ENCODE peak calls at places on chromosome 17, in four cellular contexts. V, C, K and O are unnamed samples.

GRCh38 chr17:43360739-43361498 is 37.9 kb upstream of the ARL4D start:
- DNase-seq in V (peak; percentile 100), C (peak; percentile 98), K (peak; percentile 88), O (peak; percentile 100)

GRCh38 chr17:80585880-80586279 is 41.2 kb downstream of the RPTOR start:
- DNase-seq in V (no peak), C (no peak), K (no peak), O (no peak)

GRCh38 chr17:65910836-65911235 is 281.1 kb downstream of the CEP112 start:
- DNase-seq in V (no peak), C (no peak), K (no peak), O (no peak)

GRCh38 chr17:30234954-30235353 is 543 bp downstream of the SLC6A4 start:
- DNase-seq in V (no peak), C (peak; percentile 32), K (no peak), O (no peak)

GRCh38 chr17:80101160-80101945 is at the start of gene GAA:
- DNase-seq in V (peak; percentile 76), C (peak; percentile 90), K (peak; percentile 96), O (peak; percentile 85)

GRCh38 chr17:59892849-59893616 is at the start of the genes RPS6KB1 and TUBD1:
- DNase-seq in V (peak; percentile 100), C (peak; percentile 99), K (peak; percentile 93), O (peak; percentile 99)

GRCh38 chr17:72719582-72720493 is 372.6 kb downstream of the SLC39A11 start:
- DNase-seq in V (peak; percentile 67), C (no peak), K (no peak), O (no peak)

GRCh38 chr17:68954146-68954971 is 833 bp downstream of the ABCA8 start:
- DNase-seq in V (peak; percentile 15), C (no peak), K (no peak), O (no peak)

GRCh38 chr17:79677646-79678045 is 53.1 kb upstream of the ENPP7 start:
- DNase-seq in V (no peak), C (no peak), K (no peak), O (no peak)

GRCh38 chr17:5672815-5673430 is 88.6 kb upstream of the NLRP1 start:
- DNase-seq in V (no peak), C (no peak), K (no peak), O (no peak)

GRCh38 chr17:59620064-59620359 is 317 bp downstream of the CLTC start:
- DNase-seq in V (no peak), C (no peak), K (no peak), O (no peak)

GRCh38 chr17:76949913-76950695 is 81.9 kb downstream of the MGAT5B start:
- DNase-seq in V (no peak), C (no peak), K (no peak), O (no peak)

GRCh38 chr17:68378202-68379149 is 78.8 kb downstream of the WIPI1 start:
- DNase-seq in V (peak; percentile 94), C (peak; percentile 66), K (peak; percentile 60), O (peak; percentile 94)

GRCh38 chr17:55295411-55296170 is 30.8 kb downstream of the HLF start:
- DNase-seq in V (peak; percentile 43), C (peak; percentile 79), K (peak; percentile 76), O (peak; percentile 70)

GRCh38 chr17:64006361-64007088 is 8.4 kb downstream of the PRR29 start:
- DNase-seq in V (no peak), C (peak; percentile 24), K (peak; percentile 39), O (no peak)

GRCh38 chr17:64983708-64984107 is 64.4 kb upstream of the LRRC37A3 start:
- DNase-seq in V (no peak), C (no peak), K (no peak), O (no peak)

GRCh38 chr17:49046912-49047311 is 49.7 kb downstream of the IGF2BP1 start:
- DNase-seq in V (no peak), C (no peak), K (no peak), O (no peak)

GRCh38 chr17:44187131-44187899 is 543 bp downstream of the TMUB2 start:
- DNase-seq in V (peak; percentile 46), C (no peak), K (peak; percentile 63), O (no peak)

GRCh38 chr17:17509601-17510425 is 13.6 kb upstream of the RASD1 start:
- DNase-seq in V (no peak), C (no peak), K (no peak), O (no peak)

GRCh38 chr17:79047923-79048825 is 24.2 kb downstream of the C1QTNF1 start:
- DNase-seq in V (no peak), C (no peak), K (no peak), O (no peak)

GRCh38 chr17:72123496-72123963 is 2.7 kb downstream of the SOX9 start:
- DNase-seq in V (no peak), C (no peak), K (peak; percentile 60), O (no peak)

GRCh38 chr17:77253611-77254051 is 112.9 kb downstream of the SEC14L1 start:
- DNase-seq in V (peak; percentile 81), C (peak; percentile 44), K (no peak), O (no peak)

GRCh38 chr17:1033503-1033902 is 36.6 kb downstream of the TIMM22 start:
- DNase-seq in V (no peak), C (no peak), K (no peak), O (no peak)

GRCh38 chr17:67902531-67903231 is 77.4 kb downstream of the BPTF start:
- DNase-seq in V (no peak), C (no peak), K (no peak), O (no peak)

GRCh38 chr17:81195941-81196495 is 26.7 kb downstream of the CEP131 start:
- DNase-seq in V (no peak), C (no peak), K (no peak), O (no peak)

GRCh38 chr17:44555056-44555455 is 2.2 kb upstream of the FZD2 start:
- DNase-seq in V (no peak), C (no peak), K (no peak), O (peak; percentile 30)

GRCh38 chr17:77867308-77867781 is 91.2 kb upstream of the TNRC6C start:
- DNase-seq in V (no peak), C (no peak), K (no peak), O (no peak)

GRCh38 chr17:78401246-78401645 is 22.8 kb downstream of the PGS1 start:
- DNase-seq in V (peak; percentile 31), C (no peak), K (no peak), O (peak; percentile 51)

GRCh38 chr17:76534831-76535732 is 2.4 kb downstream of the CYGB start:
- DNase-seq in V (no peak), C (no peak), K (peak; percentile 41), O (peak; percentile 51)

GRCh38 chr17:74742153-74742515 is 5.1 kb downstream of the RAB37 start:
- DNase-seq in V (peak; percentile 31), C (peak; percentile 45), K (no peak), O (no peak)

GRCh38 chr17:63519972-63520882 is 2.9 kb upstream of the KCNH6 start:
- DNase-seq in V (no peak), C (no peak), K (peak; percentile 44), O (no peak)

GRCh38 chr17:79679631-79680340 is 51.0 kb upstream of the ENPP7 start:
- DNase-seq in V (no peak), C (no peak), K (no peak), O (no peak)

GRCh38 chr17:75763613-75764416 is 1.2 kb downstream of the GALK1 start:
- DNase-seq in V (no peak), C (peak; percentile 39), K (no peak), O (no peak)

GRCh38 chr17:61309857-61310256 is 89.8 kb upstream of the TBX2 start:
- DNase-seq in V (peak; percentile 92), C (no peak), K (no peak), O (no peak)

DNA sequence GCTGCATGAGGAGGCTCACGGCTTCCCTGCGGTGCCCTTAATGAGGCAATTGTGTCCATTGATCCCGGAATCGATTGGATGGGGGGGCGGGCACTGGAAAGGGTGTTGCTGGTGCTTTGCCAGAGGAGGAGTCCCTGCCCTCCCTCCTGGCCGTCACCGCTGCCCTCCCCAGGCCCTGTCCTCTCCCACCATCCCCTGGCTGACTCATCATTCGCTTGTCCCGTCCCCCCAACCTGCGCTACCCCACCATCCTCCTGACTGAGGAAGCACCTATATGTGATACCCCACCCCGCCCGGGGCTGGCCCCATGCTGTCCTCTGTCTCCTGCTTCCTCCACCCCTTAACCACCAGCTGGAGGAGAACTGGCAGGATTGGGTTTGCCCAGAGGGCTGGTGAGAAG is 20.8 kb downstream of the CACNA1G start:
- DNase-seq in V (no peak), C (no peak), K (no peak), O (no peak)
- H3K56ac ChIP-seq in V (no peak overlapping the region), C (no peak overlapping the region), K (no peak overlapping the region), O (no peak overlapping the region)

DNA sequence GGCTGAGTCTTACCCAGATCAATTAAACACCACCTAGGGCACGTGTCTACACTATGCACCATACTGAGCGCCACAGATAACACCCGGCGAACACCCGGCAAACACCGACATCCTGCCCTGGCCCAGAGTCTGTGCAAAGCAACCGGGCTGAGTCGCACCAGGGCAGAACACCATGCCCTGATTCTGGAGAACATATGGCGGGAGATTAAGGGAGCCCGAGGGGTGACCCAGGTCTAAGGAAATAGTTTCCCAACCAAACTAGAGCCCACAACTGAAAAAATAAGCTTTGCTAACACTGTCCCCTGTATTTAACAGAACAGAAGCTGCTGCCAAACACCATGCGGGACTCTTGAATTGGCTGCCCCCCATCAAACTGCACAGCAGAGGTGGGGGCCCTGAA is 22.1 kb downstream of the MYO18A start:
- DNase-seq in V (no peak), C (no peak), K (no peak), O (no peak)
- H3K4ac ChIP-seq in V (peak overlapping the region; percentile 97), C (no peak overlapping the region), K (no peak overlapping the region), O (no peak overlapping the region)

DNA sequence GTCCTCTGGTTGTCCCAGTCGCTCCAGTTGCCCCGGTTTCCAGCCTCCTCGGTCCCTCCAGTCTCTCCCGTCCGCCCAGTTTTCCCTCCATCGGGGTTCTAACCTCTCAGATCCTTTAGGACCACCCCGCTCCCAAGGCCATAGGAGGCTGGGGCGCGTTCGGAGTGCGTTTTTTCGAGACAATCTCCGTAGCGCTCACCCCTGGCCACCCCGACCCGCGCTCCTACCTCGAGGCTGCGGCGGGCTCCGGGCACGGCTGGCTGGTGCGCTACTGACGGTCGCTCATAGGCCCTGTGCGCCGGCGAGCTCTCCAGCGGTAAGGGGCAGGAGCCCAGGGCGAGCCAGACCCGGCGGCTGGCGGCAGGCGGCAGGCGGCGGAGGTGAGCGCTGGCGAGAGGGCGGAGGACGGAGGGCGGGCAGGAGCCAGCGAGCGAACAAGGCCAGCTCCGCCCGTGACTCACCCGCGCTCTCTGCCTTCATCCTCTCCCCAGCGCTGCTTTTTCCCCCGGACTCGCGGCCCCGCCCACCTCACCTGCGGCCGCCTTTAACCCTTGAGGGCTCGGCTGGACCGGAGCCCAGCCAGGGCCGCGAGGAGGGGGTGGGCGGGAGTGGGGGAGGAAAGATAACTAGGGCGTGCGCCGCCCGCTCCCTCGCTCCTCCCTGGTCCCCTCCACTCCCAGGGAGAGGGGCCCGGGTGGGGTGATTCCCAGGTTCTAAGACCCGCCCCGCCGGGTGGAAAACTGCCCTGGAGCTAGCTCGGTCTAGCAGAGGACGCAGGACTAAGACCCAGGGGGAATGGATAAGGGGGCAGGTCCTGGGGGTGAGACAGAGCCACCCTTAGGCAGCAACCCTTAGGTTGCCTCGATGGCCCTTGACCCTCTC is at the start of gene SP6:
- DNase-seq in V (peak; percentile 51), C (peak; percentile 97), K (peak; percentile 91), O (peak; percentile 96)
- H3K9ac ChIP-seq in V (no peak within 1 kb of the TSS), C (peak within 1 kb of the TSS; percentile 20), K (peak within 1 kb of the TSS; percentile 38), O (peak within 1 kb of the TSS; percentile 87)

GRCh38 chr17:16121915-16122314 is 93.4 kb downstream of the NCOR1 start:
- DNase-seq in V (peak; percentile 8), C (no peak), K (no peak), O (no peak)
- H3K56ac ChIP-seq in V (no peak overlapping the region), C (no peak overlapping the region), K (no peak overlapping the region), O (no peak overlapping the region)

GRCh38 chr17:51259574-51260236 is at the start of gene MBTD1:
- DNase-seq in V (peak; percentile 97), C (peak; percentile 99), K (peak; percentile 96), O (peak; percentile 99)
- H3K4ac ChIP-seq in V (peak within 1 kb of the TSS; percentile 100), C (peak within 1 kb of the TSS; percentile 76), K (peak within 1 kb of the TSS; percentile 88), O (peak within 1 kb of the TSS; percentile 100)

GRCh38 chr17:18981385-18981641 is 23.3 kb downstream of the FAM83G start:
- DNase-seq in V (no peak), C (no peak), K (no peak), O (no peak)
- H3K9ac ChIP-seq in V (no peak overlapping the region), C (no peak overlapping the region), K (no peak overlapping the region), O (no peak overlapping the region)